ENCODE peak calls at places on chromosomes 2 and 18, in five cellular contexts. S is transverse colon, T is cardiac muscle cell, K is SK-N-SH, J is A549. D is an unnamed sample. For H3K4me1, the result is how much of the 10 kb centered on the place peaks cover.

GRCh38 chr18:69658137-69658536 is 257.4 kb downstream of the DOK6 start:
- DNase-seq in K (no peak), T (no peak), S (no peak), J (no peak), D (no peak)

GRCh38 chr18:23618862-23619387 is 32.6 kb upstream of the NPC1 start:
- DNase-seq in J (no peak), T (peak), S (no peak), K (no peak), D (no peak)

GRCh38 chr2:181461056-181461630 is 4.0 kb downstream of the ITGA4 start:
- DNase-seq in T (no peak), J (no peak), S (peak), K (no peak), D (no peak)

GRCh38 chr2:213691351-213691750 is 407.1 kb downstream of the SPAG16 start:
- DNase-seq in T (no peak), J (no peak), K (no peak), S (no peak), D (no peak)

GRCh38 chr18:49804096-49804495 is 9.2 kb downstream of the ACAA2 start:
- DNase-seq in J (no peak), T (no peak), S (no peak), K (no peak), D (no peak)

GRCh38 chr18:1050012-1050657 is 145.5 kb downstream of the ADCYAP1 start:
- DNase-seq in K (no peak), J (no peak), T (no peak), S (no peak), D (no peak)

GRCh38 chr2:14321357-14321756 is 311.2 kb upstream of the LRATD1 start:
- DNase-seq in J (no peak), S (no peak), K (no peak), T (no peak), D (no peak)

GRCh38 chr2:5723791-5724735 is 31.9 kb downstream of the SOX11 start:
- DNase-seq in K (no peak), S (no peak), J (no peak), T (no peak), D (no peak)

GRCh38 chr2:106546376-106546990 is 59.3 kb downstream of the CD8B2 start:
- DNase-seq in J (no peak), K (no peak), T (no peak), S (no peak), D (no peak)

GRCh38 chr2:106541333-106541732 is 54.2 kb downstream of the CD8B2 start:
- DNase-seq in T (no peak), S (no peak), K (no peak), J (no peak), D (no peak)

GRCh38 chr2:106540886-106541285 is 53.7 kb downstream of the CD8B2 start:
- DNase-seq in J (no peak), S (no peak), T (no peak), K (no peak), D (no peak)

GRCh38 chr2:106547104-106547503 is 59.9 kb downstream of the CD8B2 start:
- DNase-seq in T (no peak), J (no peak), S (no peak), K (no peak), D (no peak)

DNA sequence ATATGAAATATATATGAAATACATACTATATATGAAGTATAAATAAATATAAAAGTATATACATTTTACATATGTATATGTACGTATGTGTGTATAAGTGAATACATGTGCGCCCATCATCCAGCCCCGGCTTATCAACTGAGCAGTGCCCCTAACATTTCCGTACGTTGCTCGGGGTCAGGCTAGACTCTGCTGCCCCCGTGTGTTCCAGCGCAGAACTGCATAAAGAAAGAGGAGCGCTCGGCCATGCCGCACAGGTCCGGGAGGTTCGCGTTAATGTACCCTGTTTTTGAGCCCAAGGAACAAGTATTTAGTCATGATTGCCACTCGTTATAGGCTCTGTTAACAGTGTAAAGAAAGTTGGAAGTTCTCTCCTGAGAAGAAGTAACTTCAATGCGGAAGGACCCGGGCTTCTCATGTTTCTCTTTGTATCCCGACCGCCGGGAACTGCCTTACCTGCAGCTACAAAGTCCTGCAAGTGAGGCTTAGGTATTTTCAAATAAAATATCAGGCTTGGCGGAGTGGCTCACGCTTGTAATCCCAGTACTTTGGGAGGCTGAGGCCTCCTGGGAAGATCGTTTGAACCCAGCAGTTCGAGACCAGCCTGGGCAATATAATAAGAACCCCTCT is 55.7 kb downstream of the CD8B2 start:
- DNase-seq in T (peak), K (peak), J (peak), S (peak), D (peak)
- H3K4me3 ChIP-seq in T (no peak), K (peak), J (peak), S (peak), D (peak)

GRCh38 chr2:73828818-73829570 is at the start of gene STAMBP:
- DNase-seq in K (peak), S (peak), J (peak), T (peak), D (peak)
- H3K4me1 ChIP-seq in K (under half), S (under half), J (under half), T (under half), D (under half)

GRCh38 chr2:96184188-96184587 is 24.4 kb downstream of the STARD7 start:
- DNase-seq in J (no peak), S (no peak), T (no peak), K (no peak), D (no peak)
- TF ChIP-seq CTCF in J (no peak), S (no peak), T (no peak), K (no peak), D (no peak)

GRCh38 chr2:170461875-170462274 is 253.3 kb upstream of the SP5 start:
- DNase-seq in T (peak), J (no peak), K (peak), S (no peak), D (no peak)
- H3K4me3 ChIP-seq in T (no peak), J (no peak), K (no peak), S (no peak), D (no peak)

GRCh38 chr18:79290876-79291275 is 104.9 kb upstream of the NFATC1 start:
- DNase-seq in K (no peak), S (no peak), T (no peak), J (no peak), D (no peak)
- H3K4me1 ChIP-seq in K (under half), S (under half), T (under half), J (under half), D (under half)

GRCh38 chr2:13034861-13035260 is 318.1 kb downstream of the TRIB2 start:
- DNase-seq in T (no peak), K (no peak), J (no peak), S (no peak), D (no peak)
- TF ChIP-seq CTCF in T (no peak), K (no peak), J (no peak), S (no peak), D (no peak)